ENCODE peak calls at places on chromosomes 6 and 20, in six cellular contexts. U is AG09319, Q is ascending aorta, A is A549, G is GM10248, D is cardiac fibroblast. H is an unnamed sample.

GRCh38 chr20:2144850-2145249 is 43.2 kb downstream of the STK35 start:
- DNase-seq in Q (no peak), D (no peak), A (no peak), U (no peak), G (no peak), H (no peak)

GRCh38 chr6:122610690-122611455 is 668 bp downstream of the PKIB start:
- DNase-seq in Q (peak; percentile 16), G (peak; percentile 23), U (no peak), A (peak; percentile 28), D (peak; percentile 14), H (peak; percentile 11)

GRCh38 chr20:973785-974194 is 28.3 kb downstream of the RSPO4 start:
- DNase-seq in Q (no peak), D (peak; percentile 58), U (no peak), A (peak; percentile 60), G (peak; percentile 72), H (no peak)

GRCh38 chr6:160995271-160995670 is 3.7 kb downstream of the MAP3K4 start:
- DNase-seq in G (no peak), U (no peak), D (no peak), Q (no peak), A (no peak), H (no peak)

GRCh38 chr20:25052255-25053206 is 5.4 kb downstream of the ACSS1 start:
- DNase-seq in A (no peak), G (peak; percentile 59), D (no peak), U (no peak), Q (no peak), H (no peak)

GRCh38 chr6:56050530-56050929 is 175.1 kb upstream of the BMP5 start:
- DNase-seq in D (no peak), G (no peak), A (no peak), U (no peak), Q (no peak), H (no peak)

GRCh38 chr6:150142657-150143501 is at the start of gene PPP1R14C:
- DNase-seq in G (no peak), Q (no peak), D (peak; percentile 2), U (no peak), A (no peak), H (no peak)

GRCh38 chr6:99305021-99305554 is 44.4 kb downstream of the FAXC start:
- DNase-seq in Q (no peak), D (no peak), A (no peak), G (peak; percentile 16), U (no peak), H (no peak)

GRCh38 chr20:11376998-11377397 is 540.7 kb upstream of the BTBD3 start:
- DNase-seq in Q (no peak), G (no peak), A (no peak), D (peak; percentile 76), U (no peak), H (no peak)

GRCh38 chr6:26543953-26544352 is 5.8 kb downstream of the HMGN4 start:
- DNase-seq in Q (no peak), G (no peak), D (peak; percentile 50), U (no peak), A (peak; percentile 40), H (no peak)

GRCh38 chr6:157878039-157878438 is 55.0 kb downstream of the SNX9 start:
- DNase-seq in Q (no peak), U (no peak), G (no peak), A (no peak), D (no peak), H (no peak)

GRCh38 chr20:35467339-35468224 is 12.2 kb downstream of the CEP250 start:
- DNase-seq in Q (no peak), G (no peak), U (no peak), A (peak; percentile 58), D (peak; percentile 7), H (no peak)

GRCh38 chr6:12490904-12491571 is 200.9 kb downstream of the EDN1 start:
- DNase-seq in U (no peak), Q (no peak), D (peak; percentile 95), G (no peak), A (peak; percentile 80), H (no peak)

GRCh38 chr20:59725476-59726119 is 121.3 kb downstream of the PHACTR3 start:
- DNase-seq in D (no peak), A (no peak), Q (no peak), G (no peak), U (no peak), H (no peak)

GRCh38 chr6:5506575-5506974 is 245.3 kb downstream of the FARS2 start:
- DNase-seq in G (peak; percentile 20), Q (no peak), U (no peak), D (no peak), A (no peak), H (no peak)

DNA sequence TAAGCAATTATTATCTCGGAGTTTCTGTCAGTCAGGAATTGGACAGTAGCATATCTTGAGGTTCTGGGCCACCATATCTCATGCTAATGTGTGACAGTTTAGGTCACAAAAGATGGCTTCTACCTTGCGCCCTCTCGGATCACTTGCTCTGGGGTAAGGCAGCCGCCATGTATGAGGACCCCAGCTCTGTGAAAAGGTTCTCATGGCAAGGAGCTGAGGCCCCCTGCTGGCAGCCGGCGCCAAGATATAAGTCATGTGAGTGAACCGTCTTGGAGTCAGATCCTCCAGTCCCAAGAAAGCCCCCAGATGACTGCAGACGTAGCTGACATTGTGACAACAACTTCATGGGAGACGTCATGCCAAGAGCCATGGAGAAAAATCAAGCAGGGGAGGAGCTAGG is 670.8 kb downstream of the KIF16B start:
- DNase-seq in A (peak; percentile 44), U (no peak), G (no peak), Q (no peak), D (no peak), H (no peak)
- TF ChIP-seq CTCF in A (no peak), U (peak; percentile 19), G (no peak), Q (no peak), D (no peak), H (no peak)

DNA sequence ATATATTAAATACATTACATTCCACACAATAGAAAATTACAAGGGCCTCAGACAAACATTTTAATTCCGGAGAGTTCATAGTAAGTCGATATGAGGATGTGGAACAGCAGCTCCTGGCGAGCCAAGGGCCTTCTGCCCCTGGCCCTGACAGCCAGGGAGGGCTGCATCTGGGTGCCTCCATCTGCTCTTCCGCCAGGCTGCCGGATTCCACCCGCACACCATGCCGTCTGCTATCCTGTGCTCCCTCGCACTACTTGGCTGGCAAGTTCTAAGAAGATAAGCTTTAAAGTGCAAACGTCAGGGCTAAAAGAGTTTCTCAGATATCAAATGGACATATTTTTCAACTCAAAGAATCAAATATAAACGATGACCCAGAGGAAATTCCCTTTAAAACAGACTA is 656.3 kb upstream of the NOX3 start:
- DNase-seq in G (no peak), U (no peak), Q (no peak), A (no peak), D (no peak), H (no peak)
- TF ChIP-seq CTCF in G (no peak), U (no peak), Q (no peak), A (no peak), D (no peak), H (no peak)

GRCh38 chr6:144408151-144408550 is 123.0 kb downstream of the UTRN start:
- DNase-seq in A (no peak), G (no peak), Q (no peak), D (peak; percentile 81), U (no peak), H (peak; percentile 35)
- TF ChIP-seq CTCF in A (no peak), G (no peak), Q (no peak), D (no peak), U (no peak), H (no peak)

GRCh38 chr20:21493049-21493448 is 20.8 kb downstream of the NKX2-2 start:
- DNase-seq in G (no peak), A (no peak), D (no peak), Q (no peak), U (no peak), H (no peak)

DNA sequence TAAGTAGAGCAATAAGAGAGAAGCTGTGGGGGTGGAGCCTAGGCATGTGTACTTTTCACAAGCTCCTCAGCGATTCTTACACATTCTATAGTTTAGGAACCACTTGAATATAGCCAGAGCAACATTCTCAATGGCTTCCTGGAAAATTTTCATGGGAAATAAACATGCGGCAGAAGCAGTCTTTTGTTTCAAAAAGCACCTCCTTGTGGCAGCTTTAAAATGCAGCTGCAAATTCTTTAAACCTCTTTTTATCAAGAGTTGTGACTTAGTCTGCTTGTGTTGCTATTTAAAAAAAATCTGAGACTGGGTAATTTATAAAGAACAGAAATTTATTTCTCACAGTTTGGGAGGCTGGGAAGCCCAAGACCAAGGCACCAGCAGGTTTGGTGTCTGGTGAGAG is 23.8 kb downstream of the NKX2-2 start:
- DNase-seq in D (no peak), A (no peak), Q (no peak), G (no peak), U (no peak), H (no peak)
- TF ChIP-seq CTCF in D (peak; percentile 24), A (peak; percentile 25), Q (no peak), G (no peak), U (peak; percentile 34), H (no peak)

GRCh38 chr6:167106401-167106800 is 16.5 kb upstream of the CCR6 start:
- DNase-seq in G (no peak), Q (no peak), U (no peak), A (no peak), D (no peak), H (no peak)
- TF ChIP-seq CTCF in G (no peak), Q (no peak), U (no peak), A (no peak), D (no peak), H (no peak)